ENCODE peak calls at places on chromosomes 12 and 14, in ten cellular contexts. S, I, T, J, Y, U, D, G, C and L are unnamed samples.

GRCh38 chr14:65414961-65415589 is 2.5 kb downstream of the FUT8 start:
- DNase-seq in S (peak; percentile 29), I (no peak), T (peak; percentile 65), J (peak; percentile 25), Y (peak; percentile 57), U (no peak), D (peak; percentile 63), G (peak; percentile 37), C (no peak), L (peak; percentile 51)

GRCh38 chr14:73368621-73369020 is 89.7 kb downstream of the NUMB start:
- DNase-seq in S (no peak), I (no peak), T (peak; percentile 17), J (no peak), Y (no peak), U (no peak), D (peak; percentile 11), G (no peak), C (no peak), L (no peak)

GRCh38 chr12:19412844-19413243 is 26.4 kb upstream of the AEBP2 start:
- DNase-seq in S (no peak), I (no peak), T (no peak), J (no peak), Y (no peak), U (no peak), D (no peak), G (no peak), C (no peak), L (no peak)

GRCh38 chr14:67738740-67739504 is 37.2 kb downstream of the RDH12 start:
- DNase-seq in S (peak; percentile 93), I (no peak), T (peak; percentile 97), J (no peak), Y (peak; percentile 93), U (peak; percentile 82), D (peak; percentile 98), G (no peak), C (no peak), L (no peak)

GRCh38 chr12:40325349-40325960 is 100.7 kb downstream of the LRRK2 start:
- DNase-seq in S (peak; percentile 75), I (no peak), T (peak; percentile 2), J (peak; percentile 76), Y (peak; percentile 58), U (no peak), D (peak; percentile 2), G (peak; percentile 45), C (no peak), L (peak; percentile 67)

GRCh38 chr12:120925740-120926563 is 21.8 kb upstream of the SPPL3 start:
- DNase-seq in S (no peak), I (no peak), T (no peak), J (no peak), Y (peak; percentile 79), U (no peak), D (no peak), G (no peak), C (no peak), L (no peak)

GRCh38 chr12:109982211-109982610 is 14.0 kb downstream of the GIT2 start:
- DNase-seq in S (no peak), I (no peak), T (peak; percentile 76), J (no peak), Y (no peak), U (peak; percentile 45), D (peak; percentile 77), G (no peak), C (no peak), L (no peak)

GRCh38 chr14:77062261-77062660 is 33.8 kb upstream of the IRF2BPL start:
- DNase-seq in S (no peak), I (no peak), T (no peak), J (no peak), Y (no peak), U (no peak), D (no peak), G (no peak), C (no peak), L (no peak)

GRCh38 chr12:110844551-110845395 is 2.0 kb upstream of the CCDC63 start:
- DNase-seq in S (no peak), I (no peak), T (peak; percentile 74), J (no peak), Y (no peak), U (no peak), D (peak; percentile 69), G (no peak), C (no peak), L (no peak)

GRCh38 chr14:51744372-51745150 is 92.9 kb downstream of the FRMD6 start:
- DNase-seq in S (no peak), I (no peak), T (no peak), J (no peak), Y (no peak), U (no peak), D (no peak), G (no peak), C (no peak), L (no peak)

GRCh38 chr12:101604132-101604531 is 9.4 kb downstream of the MYBPC1 start:
- DNase-seq in S (no peak), I (no peak), T (no peak), J (no peak), Y (peak; percentile 42), U (no peak), D (no peak), G (no peak), C (no peak), L (peak; percentile 21)

GRCh38 chr12:30959778-30960177 is 33.2 kb downstream of the TSPAN11 start:
- DNase-seq in S (no peak), I (no peak), T (no peak), J (no peak), Y (no peak), U (no peak), D (no peak), G (no peak), C (no peak), L (no peak)
- TF ChIP-seq CTCF in S (no peak), I (no peak), T (no peak), J (no peak), Y (no peak), U (no peak), D (no peak), G (no peak), C (no peak), L (no peak)

DNA sequence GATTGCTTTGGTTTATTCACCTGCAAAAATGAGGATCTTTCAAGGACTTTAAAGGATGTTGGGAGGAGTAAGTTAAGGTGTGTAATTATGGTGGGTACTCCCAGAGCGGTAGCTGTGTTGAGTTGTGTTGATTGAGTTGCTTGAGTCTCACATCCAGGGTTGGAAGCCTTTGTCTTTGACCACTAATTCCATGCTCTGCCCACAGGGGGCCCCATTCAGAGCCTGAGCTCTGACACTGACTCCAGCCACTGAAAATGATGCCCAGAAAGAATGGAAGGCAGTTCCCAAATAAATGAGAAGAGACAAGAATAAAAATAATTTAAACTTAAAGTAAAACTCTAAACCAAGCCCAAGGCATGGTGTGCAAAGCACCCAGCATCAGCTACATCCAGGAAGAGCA is 237.4 kb upstream of the PWP1 start:
- DNase-seq in S (peak; percentile 37), I (no peak), T (no peak), J (no peak), Y (peak; percentile 25), U (no peak), D (peak; percentile 8), G (no peak), C (peak; percentile 36), L (peak; percentile 18)
- TF ChIP-seq CTCF in S (peak; percentile 38), I (no peak), T (peak; percentile 75), J (peak; percentile 31), Y (peak; percentile 55), U (peak; percentile 36), D (peak; percentile 51), G (peak; percentile 24), C (peak; percentile 48), L (peak; percentile 45)

GRCh38 chr12:26832817-26833691 is at the start of gene ITPR2:
- DNase-seq in S (peak; percentile 88), I (peak; percentile 88), T (peak; percentile 94), J (peak; percentile 94), Y (peak; percentile 97), U (no peak), D (peak; percentile 94), G (peak; percentile 100), C (peak; percentile 97), L (peak; percentile 96)

GRCh38 chr12:26833692-26834168 is 736 bp upstream of the ITPR2 start:
- DNase-seq in S (peak; percentile 32), I (no peak), T (peak; percentile 63), J (peak; percentile 90), Y (peak; percentile 34), U (no peak), D (peak; percentile 69), G (peak; percentile 77), C (peak; percentile 57), L (peak; percentile 64)

GRCh38 chr12:26830783-26831601 is 2.0 kb downstream of the ITPR2 start:
- DNase-seq in S (no peak), I (no peak), T (no peak), J (no peak), Y (no peak), U (no peak), D (no peak), G (no peak), C (no peak), L (no peak)

GRCh38 chr12:26830358-26830757 is 2.6 kb downstream of the ITPR2 start:
- DNase-seq in S (no peak), I (no peak), T (no peak), J (no peak), Y (no peak), U (no peak), D (no peak), G (no peak), C (no peak), L (no peak)

DNA sequence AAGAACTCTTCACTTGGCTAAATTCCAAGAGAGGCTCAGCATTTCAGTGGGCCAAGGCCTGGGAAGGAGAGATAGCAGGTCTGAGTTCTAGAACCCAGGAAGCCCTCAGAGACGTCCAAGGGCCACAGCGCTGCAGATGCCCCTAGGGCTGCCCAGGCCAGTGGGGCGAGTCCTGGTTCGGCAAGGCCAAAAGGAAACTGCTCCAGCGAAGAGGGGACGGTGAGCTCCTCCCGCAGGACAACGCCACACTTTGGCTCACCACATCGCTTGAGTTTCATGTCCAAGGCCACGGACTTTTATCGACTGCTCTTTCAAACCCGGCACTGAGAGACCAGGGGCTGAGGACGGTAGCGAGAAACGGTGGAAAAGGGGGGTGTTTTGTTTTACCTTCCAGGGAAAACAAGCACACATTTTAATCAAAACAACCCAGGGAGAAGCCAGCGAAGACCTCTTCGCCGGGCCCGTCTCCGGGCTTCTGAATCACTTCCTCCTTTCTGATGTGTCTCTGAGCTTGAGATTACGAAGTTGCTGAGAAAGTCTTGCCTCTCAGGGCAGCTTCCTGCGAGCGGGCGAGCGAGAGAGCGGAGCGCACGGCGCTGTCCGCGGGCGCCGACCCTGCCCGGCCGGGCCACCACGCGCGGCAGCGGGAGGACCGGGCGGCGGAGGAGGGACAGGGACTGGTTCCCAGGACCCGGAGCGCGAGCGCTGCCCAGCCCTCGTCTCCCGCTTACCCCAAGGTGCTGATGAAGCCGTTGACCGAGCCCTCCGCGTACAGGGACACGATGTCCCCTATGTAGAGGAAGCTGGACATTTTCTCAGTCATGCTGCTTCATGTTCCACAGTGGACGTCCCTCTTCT is 806 bp downstream of the ITPR2 start:
- DNase-seq in S (peak; percentile 77), I (peak; percentile 53), T (peak; percentile 80), J (peak; percentile 82), Y (peak; percentile 87), U (no peak), D (peak; percentile 79), G (peak; percentile 85), C (peak; percentile 66), L (peak; percentile 85)
- TF ChIP-seq CTCF in S (peak; percentile 19), I (no peak), T (no peak), J (peak; percentile 17), Y (peak; percentile 43), U (no peak), D (no peak), G (no peak), C (no peak), L (no peak)

DNA sequence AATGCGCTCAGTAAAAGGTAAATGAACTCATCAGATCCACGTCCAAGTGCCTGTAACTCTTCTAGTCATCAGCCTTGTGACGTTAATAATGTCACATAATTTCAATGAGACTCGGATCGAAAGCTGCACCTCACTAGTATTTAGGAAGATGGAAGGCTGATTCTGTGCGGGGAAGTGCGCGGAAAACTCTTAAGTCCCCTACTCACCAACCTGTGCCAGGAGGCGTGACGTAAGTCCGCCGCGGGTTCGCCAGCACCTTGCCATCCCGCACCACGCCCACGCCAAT is 310 bp downstream of the OSGEP start:
- DNase-seq in S (peak; percentile 93), I (peak; percentile 68), T (no peak), J (peak; percentile 65), Y (peak; percentile 90), U (no peak), D (no peak), G (no peak), C (no peak), L (no peak)
- TF ChIP-seq CTCF in S (no peak), I (no peak), T (no peak), J (no peak), Y (no peak), U (no peak), D (no peak), G (no peak), C (no peak), L (no peak)